ENCODE peak calls at places on chromosomes 12 and 14, in ten cellular contexts. One of them, this sample, is unnamed.

GRCh38 chr12:114012744-114013431 is 46.8 kb upstream of the RBM19 start:
- DNase-seq in HFFc6: no peak
- DNase-seq in foreskin fibroblast: no peak
- DNase-seq in body of pancreas: no peak
- DNase-seq in ascending aorta: no peak
- DNase-seq in osteocyte: no peak
- DNase-seq in lower leg skin: no peak
- DNase-seq in retinal pigment epithelial cell: no peak
- DNase-seq in GM20000: no peak
- DNase-seq in endothelial cell: no peak
- DNase-seq in this sample: no peak

GRCh38 chr12:67111182-67111581 is 158.0 kb upstream of the CAND1 start:
- DNase-seq in endothelial cell: no peak
- DNase-seq in ascending aorta: no peak
- DNase-seq in retinal pigment epithelial cell: no peak
- DNase-seq in body of pancreas: peak; percentile 35
- DNase-seq in osteocyte: no peak
- DNase-seq in lower leg skin: no peak
- DNase-seq in GM20000: no peak
- DNase-seq in foreskin fibroblast: no peak
- DNase-seq in HFFc6: no peak
- DNase-seq in this sample: no peak

GRCh38 chr12:47504775-47505446 is 200.9 kb downstream of the RPAP3 start:
- DNase-seq in body of pancreas: no peak
- DNase-seq in lower leg skin: no peak
- DNase-seq in osteocyte: no peak
- DNase-seq in HFFc6: peak; percentile 78
- DNase-seq in GM20000: no peak
- DNase-seq in retinal pigment epithelial cell: peak; percentile 6
- DNase-seq in foreskin fibroblast: peak; percentile 18
- DNase-seq in ascending aorta: no peak
- DNase-seq in endothelial cell: no peak
- DNase-seq in this sample: no peak

GRCh38 chr14:46250113-46250703 is 401.4 kb downstream of the RPL10L start:
- DNase-seq in ascending aorta: no peak
- DNase-seq in GM20000: no peak
- DNase-seq in foreskin fibroblast: peak; percentile 0
- DNase-seq in retinal pigment epithelial cell: no peak
- DNase-seq in lower leg skin: no peak
- DNase-seq in osteocyte: no peak
- DNase-seq in HFFc6: no peak
- DNase-seq in body of pancreas: no peak
- DNase-seq in endothelial cell: peak; percentile 8
- DNase-seq in this sample: no peak

GRCh38 chr14:78399316-78399889 is 229.2 kb downstream of the NRXN3 start:
- DNase-seq in foreskin fibroblast: no peak
- DNase-seq in HFFc6: no peak
- DNase-seq in endothelial cell: peak; percentile 61
- DNase-seq in ascending aorta: no peak
- DNase-seq in retinal pigment epithelial cell: no peak
- DNase-seq in osteocyte: no peak
- DNase-seq in GM20000: no peak
- DNase-seq in body of pancreas: no peak
- DNase-seq in lower leg skin: no peak
- DNase-seq in this sample: no peak

GRCh38 chr12:67069451-67070306 is 199.5 kb upstream of the CAND1 start:
- DNase-seq in body of pancreas: peak; percentile 38
- DNase-seq in HFFc6: no peak
- DNase-seq in foreskin fibroblast: no peak
- DNase-seq in ascending aorta: no peak
- DNase-seq in osteocyte: no peak
- DNase-seq in GM20000: peak; percentile 57
- DNase-seq in retinal pigment epithelial cell: no peak
- DNase-seq in lower leg skin: peak; percentile 85
- DNase-seq in endothelial cell: peak; percentile 57
- DNase-seq in this sample: no peak

GRCh38 chr12:125856899-125857298 is 791.7 kb downstream of the AACS start:
- DNase-seq in osteocyte: no peak
- DNase-seq in foreskin fibroblast: no peak
- DNase-seq in GM20000: no peak
- DNase-seq in lower leg skin: no peak
- DNase-seq in endothelial cell: no peak
- DNase-seq in ascending aorta: no peak
- DNase-seq in retinal pigment epithelial cell: no peak
- DNase-seq in HFFc6: no peak
- DNase-seq in body of pancreas: no peak
- DNase-seq in this sample: no peak

GRCh38 chr12:110320548-110320947 is 39.5 kb downstream of the ATP2A2 start:
- DNase-seq in ascending aorta: no peak
- DNase-seq in HFFc6: no peak
- DNase-seq in foreskin fibroblast: no peak
- DNase-seq in body of pancreas: no peak
- DNase-seq in endothelial cell: no peak
- DNase-seq in lower leg skin: no peak
- DNase-seq in retinal pigment epithelial cell: no peak
- DNase-seq in GM20000: no peak
- DNase-seq in osteocyte: no peak
- DNase-seq in this sample: no peak

GRCh38 chr12:51631021-51631420 is 40.0 kb downstream of the SCN8A start:
- DNase-seq in GM20000: no peak
- DNase-seq in ascending aorta: no peak
- DNase-seq in body of pancreas: no peak
- DNase-seq in osteocyte: no peak
- DNase-seq in endothelial cell: no peak
- DNase-seq in lower leg skin: no peak
- DNase-seq in foreskin fibroblast: no peak
- DNase-seq in retinal pigment epithelial cell: no peak
- DNase-seq in HFFc6: no peak
- DNase-seq in this sample: no peak

GRCh38 chr12:127280393-127281275 is 986.3 kb upstream of the TMEM132C start:
- DNase-seq in body of pancreas: peak; percentile 42
- DNase-seq in GM20000: peak; percentile 48
- DNase-seq in retinal pigment epithelial cell: no peak
- DNase-seq in HFFc6: no peak
- DNase-seq in endothelial cell: no peak
- DNase-seq in lower leg skin: peak; percentile 86
- DNase-seq in ascending aorta: no peak
- DNase-seq in osteocyte: no peak
- DNase-seq in foreskin fibroblast: no peak
- DNase-seq in this sample: no peak

GRCh38 chr12:91413591-91413990 is 231.0 kb upstream of the DCN start:
- DNase-seq in retinal pigment epithelial cell: peak; percentile 71
- DNase-seq in GM20000: no peak
- DNase-seq in lower leg skin: no peak
- DNase-seq in ascending aorta: no peak
- DNase-seq in HFFc6: no peak
- DNase-seq in foreskin fibroblast: peak; percentile 56
- DNase-seq in endothelial cell: no peak
- DNase-seq in osteocyte: no peak
- DNase-seq in body of pancreas: no peak
- DNase-seq in this sample: no peak

DNA sequence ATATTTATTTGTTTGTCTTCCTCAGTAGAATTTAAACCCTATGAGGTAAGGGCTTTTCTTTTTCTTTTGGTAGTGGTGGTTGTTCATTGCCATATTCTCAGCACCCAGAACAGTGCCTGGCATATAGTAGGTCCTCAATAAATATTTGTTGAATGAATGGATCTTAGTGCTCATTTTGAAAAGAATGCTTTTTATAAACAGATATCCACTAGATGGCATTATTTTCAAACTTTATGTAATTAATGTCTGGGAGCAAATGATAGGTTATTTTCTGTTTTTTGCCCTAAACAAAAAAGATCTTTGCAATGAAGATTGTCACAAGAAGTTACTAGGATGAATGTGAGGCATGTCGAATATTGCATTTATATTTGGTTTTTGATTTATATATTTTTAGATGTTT is 64.1 kb downstream of the RAD51B start:
- DNase-seq in foreskin fibroblast: no peak
- DNase-seq in lower leg skin: no peak
- DNase-seq in osteocyte: no peak
- DNase-seq in HFFc6: peak; percentile 15
- DNase-seq in GM20000: no peak
- DNase-seq in retinal pigment epithelial cell: no peak
- DNase-seq in body of pancreas: no peak
- DNase-seq in endothelial cell: no peak
- DNase-seq in ascending aorta: no peak
- DNase-seq in this sample: no peak
- TF ChIP-seq CTCF in foreskin fibroblast: no peak
- TF ChIP-seq CTCF in lower leg skin: no peak
- TF ChIP-seq CTCF in osteocyte: peak; percentile 55
- TF ChIP-seq CTCF in HFFc6: peak; percentile 73
- TF ChIP-seq CTCF in GM20000: no peak
- TF ChIP-seq CTCF in retinal pigment epithelial cell: peak; percentile 5
- TF ChIP-seq CTCF in body of pancreas: no peak
- TF ChIP-seq CTCF in endothelial cell: no peak
- TF ChIP-seq CTCF in ascending aorta: no peak
- TF ChIP-seq CTCF in this sample: peak; percentile 23

GRCh38 chr14:42222924-42223471 is 616.3 kb downstream of the LRFN5 start:
- DNase-seq in foreskin fibroblast: peak; percentile 86
- DNase-seq in retinal pigment epithelial cell: peak; percentile 19
- DNase-seq in HFFc6: no peak
- DNase-seq in ascending aorta: no peak
- DNase-seq in osteocyte: no peak
- DNase-seq in GM20000: peak; percentile 20
- DNase-seq in endothelial cell: no peak
- DNase-seq in lower leg skin: no peak
- DNase-seq in body of pancreas: no peak
- DNase-seq in this sample: peak; percentile 28
- TF ChIP-seq CTCF in foreskin fibroblast: no peak
- TF ChIP-seq CTCF in retinal pigment epithelial cell: no peak
- TF ChIP-seq CTCF in HFFc6: no peak
- TF ChIP-seq CTCF in ascending aorta: no peak
- TF ChIP-seq CTCF in osteocyte: no peak
- TF ChIP-seq CTCF in GM20000: no peak
- TF ChIP-seq CTCF in endothelial cell: no peak
- TF ChIP-seq CTCF in lower leg skin: no peak
- TF ChIP-seq CTCF in body of pancreas: no peak
- TF ChIP-seq CTCF in this sample: no peak

GRCh38 chr14:104798300-104799238 is 2.3 kb upstream of the ZBTB42 start:
- DNase-seq in endothelial cell: no peak
- DNase-seq in HFFc6: no peak
- DNase-seq in GM20000: no peak
- DNase-seq in ascending aorta: no peak
- DNase-seq in osteocyte: no peak
- DNase-seq in foreskin fibroblast: no peak
- DNase-seq in retinal pigment epithelial cell: no peak
- DNase-seq in lower leg skin: no peak
- DNase-seq in body of pancreas: no peak
- DNase-seq in this sample: no peak

GRCh38 chr14:104800600-104801283 is at the start of gene ZBTB42:
- DNase-seq in endothelial cell: peak; percentile 39
- DNase-seq in osteocyte: no peak
- DNase-seq in GM20000: peak; percentile 87
- DNase-seq in body of pancreas: peak; percentile 95
- DNase-seq in foreskin fibroblast: no peak
- DNase-seq in ascending aorta: no peak
- DNase-seq in HFFc6: peak; percentile 8
- DNase-seq in retinal pigment epithelial cell: no peak
- DNase-seq in lower leg skin: peak; percentile 94
- DNase-seq in this sample: no peak

GRCh38 chr14:104801284-104802119 is 601 bp downstream of the ZBTB42 start:
- DNase-seq in HFFc6: no peak
- DNase-seq in GM20000: no peak
- DNase-seq in ascending aorta: no peak
- DNase-seq in retinal pigment epithelial cell: no peak
- DNase-seq in body of pancreas: peak; percentile 66
- DNase-seq in osteocyte: no peak
- DNase-seq in foreskin fibroblast: no peak
- DNase-seq in lower leg skin: no peak
- DNase-seq in endothelial cell: no peak
- DNase-seq in this sample: no peak

GRCh38 chr14:104799239-104799599 is 1.7 kb upstream of the ZBTB42 start:
- DNase-seq in foreskin fibroblast: no peak
- DNase-seq in osteocyte: no peak
- DNase-seq in retinal pigment epithelial cell: no peak
- DNase-seq in body of pancreas: no peak
- DNase-seq in ascending aorta: no peak
- DNase-seq in HFFc6: no peak
- DNase-seq in lower leg skin: no peak
- DNase-seq in GM20000: no peak
- DNase-seq in endothelial cell: no peak
- DNase-seq in this sample: no peak

DNA sequence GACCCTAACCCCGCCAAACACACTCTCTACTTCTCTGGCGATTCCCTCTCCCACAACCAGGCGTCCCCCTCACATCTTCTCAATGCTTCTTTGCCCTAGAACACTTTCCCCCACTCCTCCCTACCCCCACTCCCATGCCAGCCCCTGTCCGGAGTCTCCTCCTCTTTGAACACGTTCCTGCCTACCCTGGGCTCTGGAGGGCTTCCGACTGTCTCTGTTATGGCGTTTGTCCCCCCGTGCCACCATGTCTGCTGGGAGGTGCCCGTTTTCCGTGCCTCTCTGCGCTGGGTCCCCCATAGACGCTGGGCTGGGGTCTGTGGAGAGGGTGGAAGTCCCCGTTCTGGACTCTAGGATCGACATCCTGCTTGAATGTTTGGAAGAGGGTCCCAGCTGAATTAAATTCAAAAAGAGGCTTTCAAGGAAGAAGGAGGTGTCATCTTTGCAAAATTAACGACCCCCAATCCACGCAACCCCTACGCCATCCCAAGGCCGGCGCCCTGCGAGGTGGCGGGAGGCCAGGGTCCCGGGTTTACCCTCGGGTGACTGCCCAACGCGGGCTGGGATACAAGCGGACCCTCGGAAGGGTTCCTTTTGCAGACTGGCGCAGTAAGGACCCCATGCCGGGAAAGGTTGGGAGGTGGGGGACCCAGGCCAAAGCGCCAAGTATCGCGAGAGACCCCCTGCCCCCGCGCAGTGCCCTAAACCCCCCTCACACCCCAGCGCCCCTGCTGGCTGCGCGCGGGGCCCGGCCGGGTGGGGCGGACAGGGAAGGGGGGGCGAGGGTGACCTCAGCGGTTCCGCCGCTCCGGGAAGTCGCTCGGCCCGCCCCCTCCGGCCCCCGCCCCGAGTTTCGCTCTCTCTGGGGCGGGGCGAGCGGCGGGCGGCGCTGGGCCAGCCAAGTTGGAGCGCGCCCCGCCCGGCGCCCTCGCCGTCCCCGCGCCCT is 973 bp upstream of the ZBTB42 start:
- DNase-seq in GM20000: peak; percentile 98
- DNase-seq in foreskin fibroblast: peak; percentile 77
- DNase-seq in body of pancreas: peak; percentile 91
- DNase-seq in lower leg skin: peak; percentile 97
- DNase-seq in retinal pigment epithelial cell: no peak
- DNase-seq in HFFc6: no peak
- DNase-seq in osteocyte: no peak
- DNase-seq in ascending aorta: no peak
- DNase-seq in endothelial cell: peak; percentile 72
- DNase-seq in this sample: peak; percentile 53
- TF ChIP-seq CTCF in GM20000: no peak
- TF ChIP-seq CTCF in foreskin fibroblast: peak; percentile 23
- TF ChIP-seq CTCF in body of pancreas: peak; percentile 33
- TF ChIP-seq CTCF in lower leg skin: no peak
- TF ChIP-seq CTCF in retinal pigment epithelial cell: peak; percentile 45
- TF ChIP-seq CTCF in HFFc6: peak; percentile 44
- TF ChIP-seq CTCF in osteocyte: peak; percentile 38
- TF ChIP-seq CTCF in ascending aorta: peak; percentile 46
- TF ChIP-seq CTCF in endothelial cell: no peak
- TF ChIP-seq CTCF in this sample: peak; percentile 31

GRCh38 chr12:100927825-100928224 is 133.2 kb downstream of the ANO4 start:
- DNase-seq in body of pancreas: no peak
- DNase-seq in endothelial cell: no peak
- DNase-seq in GM20000: no peak
- DNase-seq in HFFc6: peak; percentile 44
- DNase-seq in foreskin fibroblast: peak; percentile 66
- DNase-seq in osteocyte: no peak
- DNase-seq in retinal pigment epithelial cell: peak; percentile 14
- DNase-seq in ascending aorta: no peak
- DNase-seq in lower leg skin: no peak
- DNase-seq in this sample: no peak

GRCh38 chr12:100926669-100927248 is 132.2 kb downstream of the ANO4 start:
- DNase-seq in lower leg skin: no peak
- DNase-seq in osteocyte: no peak
- DNase-seq in HFFc6: peak; percentile 28
- DNase-seq in foreskin fibroblast: no peak
- DNase-seq in endothelial cell: peak; percentile 33
- DNase-seq in retinal pigment epithelial cell: peak; percentile 7
- DNase-seq in ascending aorta: no peak
- DNase-seq in body of pancreas: peak; percentile 44
- DNase-seq in GM20000: no peak
- DNase-seq in this sample: no peak
- TF ChIP-seq CTCF in lower leg skin: no peak
- TF ChIP-seq CTCF in osteocyte: peak; percentile 19
- TF ChIP-seq CTCF in HFFc6: peak; percentile 60
- TF ChIP-seq CTCF in foreskin fibroblast: peak; percentile 35
- TF ChIP-seq CTCF in endothelial cell: no peak
- TF ChIP-seq CTCF in retinal pigment epithelial cell: peak; percentile 75
- TF ChIP-seq CTCF in ascending aorta: no peak
- TF ChIP-seq CTCF in body of pancreas: no peak
- TF ChIP-seq CTCF in GM20000: no peak
- TF ChIP-seq CTCF in this sample: peak; percentile 46